ENCODE peak calls at places on chromosomes 6 and 20, in six cellular contexts. Q, N, C, Y, A and U are unnamed samples.

GRCh38 chr6:551405-551804 is 105.5 kb downstream of the HUS1B start:
- DNase-seq in Q (no peak), N (peak; percentile 79), C (peak; percentile 51), Y (peak; percentile 44), A (no peak), U (no peak)

GRCh38 chr6:155333414-155333813 is 19.1 kb upstream of the TFB1M start:
- DNase-seq in Q (no peak), N (no peak), C (no peak), Y (no peak), A (no peak), U (no peak)

GRCh38 chr6:29722773-29723665 is at the start of gene HLA-F:
- DNase-seq in Q (peak; percentile 48), N (peak; percentile 81), C (peak; percentile 30), Y (peak; percentile 76), A (peak; percentile 85), U (peak; percentile 49)

GRCh38 chr6:18211338-18211737 is 53.0 kb downstream of the DEK start:
- DNase-seq in Q (no peak), N (no peak), C (no peak), Y (no peak), A (no peak), U (no peak)

GRCh38 chr20:35307666-35308653 is 15.7 kb upstream of the FAM83C start:
- DNase-seq in Q (no peak), N (peak; percentile 95), C (peak; percentile 83), Y (peak; percentile 86), A (no peak), U (no peak)

GRCh38 chr6:1479601-1480236 is 90.3 kb downstream of the FOXF2 start:
- DNase-seq in Q (no peak), N (no peak), C (no peak), Y (no peak), A (no peak), U (no peak)

GRCh38 chr6:26327450-26328264 is 37.3 kb upstream of the BTN3A2 start:
- DNase-seq in Q (peak; percentile 73), N (peak; percentile 76), C (peak; percentile 81), Y (peak; percentile 82), A (no peak), U (no peak)

GRCh38 chr6:44967481-44967880 is 360.6 kb upstream of the RUNX2 start:
- DNase-seq in Q (no peak), N (peak; percentile 15), C (no peak), Y (peak; percentile 15), A (no peak), U (no peak)

GRCh38 chr6:43274916-43275597 is 23.0 kb upstream of the SLC22A7 start:
- DNase-seq in Q (no peak), N (no peak), C (no peak), Y (no peak), A (no peak), U (no peak)

GRCh38 chr6:131807644-131808459 is at the start of gene ENPP1:
- DNase-seq in Q (peak; percentile 66), N (peak; percentile 20), C (peak; percentile 62), Y (peak; percentile 70), A (peak; percentile 91), U (peak; percentile 45)

GRCh38 chr6:153843420-153843819 is 195.6 kb upstream of the OPRM1 start:
- DNase-seq in Q (no peak), N (no peak), C (no peak), Y (no peak), A (no peak), U (no peak)

GRCh38 chr6:134676307-134677281 is 273.3 kb downstream of the ALDH8A1 start:
- DNase-seq in Q (no peak), N (peak; percentile 58), C (peak; percentile 11), Y (peak; percentile 95), A (no peak), U (no peak)

GRCh38 chr20:63471002-63471718 is 1.3 kb downstream of the KCNQ2 start:
- DNase-seq in Q (no peak), N (no peak), C (no peak), Y (no peak), A (no peak), U (no peak)

GRCh38 chr6:100460650-100461204 is 4.0 kb downstream of the SIM1 start:
- DNase-seq in Q (peak; percentile 64), N (no peak), C (no peak), Y (no peak), A (no peak), U (no peak)

GRCh38 chr20:51560550-51561307 is 18.2 kb upstream of the NFATC2 start:
- DNase-seq in Q (no peak), N (no peak), C (peak; percentile 19), Y (no peak), A (no peak), U (no peak)

GRCh38 chr6:87243812-87244211 is 78.6 kb upstream of the SMIM8 start:
- DNase-seq in Q (no peak), N (no peak), C (no peak), Y (no peak), A (peak; percentile 15), U (no peak)

GRCh38 chr6:18997375-18997826 is 610.3 kb downstream of the RNF144B start:
- DNase-seq in Q (no peak), N (peak; percentile 63), C (peak; percentile 41), Y (peak; percentile 56), A (peak; percentile 78), U (peak; percentile 27)

DNA sequence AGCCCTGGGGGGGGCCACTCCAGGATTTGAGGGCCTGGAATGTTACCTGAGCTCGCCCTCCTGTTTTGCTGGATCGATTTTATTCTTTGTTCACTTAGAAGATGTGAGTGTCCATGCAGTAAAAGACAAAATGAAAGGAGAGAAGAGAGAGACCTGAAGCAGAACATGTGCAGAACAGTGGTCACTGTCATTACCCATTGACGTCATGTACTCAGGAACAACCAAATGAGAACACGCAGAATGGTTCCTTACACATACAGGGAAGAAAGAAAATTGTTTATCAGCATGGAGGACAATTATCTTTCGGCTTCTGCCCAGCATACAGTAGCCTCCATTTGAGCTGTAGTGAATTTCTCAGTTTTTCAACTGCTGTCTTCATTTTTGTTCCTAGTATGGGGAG is 258.1 kb downstream of the FNDC1 start:
- DNase-seq in Q (no peak), N (no peak), C (no peak), Y (no peak), A (no peak), U (no peak)
- TF ChIP-seq CTCF in Q (no peak), N (no peak), C (no peak), Y (no peak), A (no peak), U (no peak)

DNA sequence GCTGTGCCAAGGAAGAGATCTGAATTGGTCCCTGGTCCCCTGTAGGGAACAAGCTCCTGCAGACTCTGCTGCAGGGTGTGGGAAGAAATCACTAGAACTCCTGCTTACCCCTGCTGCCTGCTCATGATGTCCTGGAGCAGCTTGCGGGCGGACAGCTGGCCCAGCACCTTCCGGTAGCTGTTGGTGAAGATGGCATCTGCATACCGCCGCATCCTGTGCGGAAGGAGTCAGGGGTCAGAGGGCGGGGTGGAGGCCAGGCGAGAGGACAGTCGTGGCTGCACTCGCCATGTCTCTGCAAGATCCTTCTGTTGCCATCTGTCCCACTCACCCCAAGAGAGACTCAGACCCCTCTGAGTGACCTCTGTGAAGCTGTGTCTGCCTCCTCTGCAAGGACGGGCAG is 5.3 kb downstream of the GHRH start:
- DNase-seq in Q (no peak), N (no peak), C (no peak), Y (no peak), A (no peak), U (no peak)
- TF ChIP-seq CTCF in Q (no peak), N (no peak), C (no peak), Y (no peak), A (no peak), U (no peak)

GRCh38 chr6:6007311-6008113 is 787 bp upstream of the NRN1 start:
- DNase-seq in Q (peak; percentile 54), N (no peak), C (no peak), Y (peak; percentile 36), A (peak; percentile 83), U (no peak)
- TF ChIP-seq CTCF in Q (peak; percentile 33), N (no peak), C (no peak), Y (peak; percentile 22), A (peak; percentile 73), U (no peak)

DNA sequence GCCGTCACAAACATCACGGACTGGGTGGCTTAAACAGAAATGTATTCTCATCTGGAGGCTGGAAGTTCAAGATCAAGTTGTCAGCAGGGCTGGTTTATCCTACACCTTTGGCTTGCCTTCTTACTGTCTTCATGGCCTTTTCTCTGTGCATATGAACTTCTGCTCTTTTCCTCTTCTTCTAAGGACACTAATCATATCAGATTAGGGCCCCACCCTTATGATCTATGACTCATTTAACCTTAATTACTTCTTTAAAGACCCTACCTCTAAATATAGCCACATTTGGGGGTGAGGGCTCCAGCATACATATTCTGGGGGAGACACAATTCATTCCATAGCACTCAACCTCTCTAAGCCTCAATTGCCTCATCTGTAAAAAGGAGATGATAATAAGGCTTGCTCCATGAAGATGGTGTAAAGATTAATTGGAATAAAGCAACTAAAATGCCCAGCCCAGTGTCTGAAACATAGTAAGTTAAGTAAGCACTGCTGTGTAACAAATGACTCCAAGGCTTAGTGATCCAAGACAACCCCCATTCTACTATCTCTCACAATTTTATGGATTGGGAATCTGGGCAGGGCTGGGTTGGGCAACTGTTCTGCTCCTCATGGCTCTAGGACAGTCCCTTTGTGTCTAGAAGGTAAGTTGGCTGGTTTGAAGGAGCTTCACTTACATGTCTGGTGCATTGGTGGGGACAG is 119.8 kb downstream of the BANF2 start:
- DNase-seq in Q (no peak), N (no peak), C (no peak), Y (no peak), A (no peak), U (no peak)
- TF ChIP-seq CTCF in Q (no peak), N (no peak), C (no peak), Y (no peak), A (no peak), U (no peak)

GRCh38 chr6:138357928-138358327 is 19.8 kb upstream of the SMIM28 start:
- DNase-seq in Q (no peak), N (no peak), C (no peak), Y (no peak), A (no peak), U (no peak)
- TF ChIP-seq CTCF in Q (no peak), N (no peak), C (no peak), Y (no peak), A (no peak), U (no peak)

GRCh38 chr6:160519603-160520042 is 144.5 kb downstream of the LPA start:
- DNase-seq in Q (no peak), N (peak; percentile 63), C (no peak), Y (no peak), A (peak; percentile 54), U (no peak)
- TF ChIP-seq CTCF in Q (peak; percentile 94), N (peak; percentile 95), C (peak; percentile 80), Y (peak; percentile 90), A (peak; percentile 72), U (peak; percentile 97)